ENCODE peak calls at places on chromosomes 5 and 9, in seven cellular contexts. H is CD4-positive, CD25-positive, alpha-beta regulatory T cell; D is psoas muscle; X is K562; V is IMR-90; R is bronchial epithelial cell; W is heart left ventricle. T is an unnamed sample.

GRCh38 chr5:131163315-131164119 is 1.5 kb downstream of the HINT1 start:
- DNase-seq in H (no peak), D (no peak), X (no peak), V (peak; percentile 45), R (peak; percentile 39), W (no peak), T (no peak)

GRCh38 chr9:120668399-120668798 is 45.9 kb downstream of the MEGF9 start:
- DNase-seq in H (no peak), D (no peak), X (no peak), V (no peak), R (no peak), W (no peak), T (peak; percentile 59)

GRCh38 chr5:19547640-19548039 is 440.4 kb downstream of the CDH18 start:
- DNase-seq in H (no peak), D (no peak), X (no peak), V (peak; percentile 1), R (peak; percentile 39), W (no peak), T (no peak)

GRCh38 chr9:129136446-129137049 is 25.3 kb downstream of the PTPA start:
- DNase-seq in H (no peak), D (no peak), X (no peak), V (no peak), R (no peak), W (no peak), T (no peak)

GRCh38 chr5:175517824-175518450 is 39.6 kb downstream of the SFXN1 start:
- DNase-seq in H (peak; percentile 25), D (no peak), X (peak; percentile 60), V (peak; percentile 95), R (peak; percentile 71), W (no peak), T (peak; percentile 31)

GRCh38 chr5:133370281-133370890 is 242.0 kb downstream of the FSTL4 start:
- DNase-seq in H (no peak), D (no peak), X (no peak), V (no peak), R (peak; percentile 86), W (peak; percentile 37), T (no peak)

GRCh38 chr9:130630506-130631330 is 33.7 kb upstream of the PRDM12 start:
- DNase-seq in H (no peak), D (no peak), X (no peak), V (no peak), R (no peak), W (peak; percentile 82), T (no peak)

GRCh38 chr5:162488077-162488476 is 420.5 kb downstream of the GABRG2 start:
- DNase-seq in H (no peak), D (no peak), X (no peak), V (no peak), R (peak; percentile 15), W (no peak), T (no peak)

GRCh38 chr9:89405832-89406231 is 87.5 kb downstream of the SECISBP2 start:
- DNase-seq in H (no peak), D (no peak), X (no peak), V (no peak), R (no peak), W (peak; percentile 75), T (peak; percentile 46)

GRCh38 chr9:38387751-38388150 is 4.8 kb upstream of the ALDH1B1 start:
- DNase-seq in H (no peak), D (no peak), X (no peak), V (no peak), R (no peak), W (no peak), T (no peak)

GRCh38 chr9:93288341-93288740 is 104.4 kb downstream of the WNK2 start:
- DNase-seq in H (no peak), D (no peak), X (no peak), V (no peak), R (no peak), W (peak; percentile 58), T (no peak)

GRCh38 chr5:134142806-134143205 is 28.3 kb downstream of the TCF7 start:
- DNase-seq in H (no peak), D (no peak), X (no peak), V (no peak), R (no peak), W (no peak), T (no peak)

GRCh38 chr9:94779693-94780290 is 53.3 kb downstream of the AOPEP start:
- DNase-seq in H (no peak), D (no peak), X (no peak), V (no peak), R (no peak), W (no peak), T (no peak)

GRCh38 chr5:134541736-134542376 is 16.4 kb downstream of the JADE2 start:
- DNase-seq in H (no peak), D (peak; percentile 49), X (peak; percentile 53), V (peak; percentile 64), R (no peak), W (peak; percentile 77), T (peak; percentile 66)

GRCh38 chr5:23776684-23777083 is 269.3 kb downstream of the PRDM9 start:
- DNase-seq in H (no peak), D (no peak), X (no peak), V (no peak), R (no peak), W (no peak), T (no peak)

DNA sequence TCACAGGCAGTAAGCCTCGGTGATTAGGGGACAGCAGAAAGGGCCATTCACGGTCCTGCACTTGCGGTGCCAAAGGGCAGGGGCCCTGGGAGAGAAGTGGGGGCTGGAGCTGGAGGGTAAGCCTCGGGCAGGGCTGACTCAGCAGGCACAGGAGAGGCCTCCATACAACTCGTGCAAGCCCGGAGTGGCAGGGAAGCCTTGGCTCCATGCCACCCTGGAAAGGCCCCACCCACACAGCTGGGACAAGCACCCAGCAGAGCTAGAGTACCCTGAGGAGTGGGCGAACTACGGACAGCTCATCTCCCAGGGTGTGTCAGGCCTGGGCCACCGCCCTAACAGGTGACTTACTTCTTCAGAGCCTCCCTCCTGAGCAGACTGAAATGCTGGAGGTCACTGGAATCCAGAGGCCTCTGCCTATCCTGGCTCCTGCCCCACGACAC is 5.6 kb upstream of the CAMK2A start:
- DNase-seq in H (no peak), D (peak; percentile 36), X (no peak), V (peak; percentile 81), R (peak; percentile 85), W (no peak), T (peak; percentile 69)
- H3K4me3 ChIP-seq in H (no peak overlapping the region), D (no peak overlapping the region), X (no peak overlapping the region), V (no peak overlapping the region), R (no peak overlapping the region), W (no peak overlapping the region), T (no peak overlapping the region)

DNA sequence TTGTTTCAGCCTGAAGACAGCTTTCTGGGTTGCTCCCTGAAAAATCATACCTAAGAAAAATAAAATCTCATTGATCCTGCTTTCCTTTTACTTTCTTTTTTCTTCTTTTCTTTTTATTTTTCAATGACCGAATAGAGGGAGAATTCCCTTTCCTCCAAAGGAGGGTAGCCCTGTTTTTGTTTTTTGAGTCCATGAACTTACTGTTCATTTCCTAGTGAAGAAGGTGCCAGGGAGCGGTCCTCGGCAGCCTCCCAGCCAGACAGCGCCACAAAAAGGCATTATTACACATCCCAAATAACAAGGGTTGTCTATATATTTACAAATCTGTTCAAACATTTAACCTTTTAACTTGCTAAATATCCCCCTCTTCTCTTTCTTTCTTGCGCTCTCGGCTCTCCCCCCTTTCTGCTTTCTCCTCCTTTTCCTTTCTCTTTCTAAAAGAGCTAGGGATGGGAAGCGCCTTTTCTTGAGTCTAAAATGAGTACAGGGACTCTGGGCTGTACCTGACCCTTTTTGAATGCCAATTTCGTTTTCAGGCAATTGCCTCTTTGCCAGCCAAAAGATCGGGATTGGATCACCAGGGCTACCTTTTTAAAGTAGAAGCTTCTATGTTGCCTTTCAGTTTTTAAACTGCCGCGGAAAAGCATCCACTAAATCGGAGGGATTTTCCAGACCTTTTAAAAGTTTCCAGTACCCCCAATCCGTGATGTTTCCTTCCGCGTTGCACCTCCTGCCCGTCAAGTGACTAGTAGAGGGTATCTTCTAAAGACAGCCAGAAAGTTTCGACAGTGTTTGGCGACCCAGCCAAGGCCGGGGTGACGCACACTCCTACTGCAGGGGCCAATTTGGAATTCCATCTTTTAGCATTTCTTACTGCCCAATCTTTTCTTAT is 125.6 kb downstream of the TMEM161B start:
- DNase-seq in H (no peak), D (peak; percentile 67), X (no peak), V (no peak), R (no peak), W (no peak), T (peak; percentile 54)
- H3K4me3 ChIP-seq in H (peak overlapping the region; percentile 54), D (peak overlapping the region; percentile 70), X (no peak overlapping the region), V (peak overlapping the region; percentile 29), R (no peak overlapping the region), W (peak overlapping the region; percentile 56), T (peak overlapping the region; percentile 30)

GRCh38 chr9:2158729-2159128 is 143.6 kb downstream of the SMARCA2 start:
- DNase-seq in H (no peak), D (no peak), X (no peak), V (no peak), R (no peak), W (no peak), T (no peak)
- H3K4me3 ChIP-seq in H (peak overlapping the region; percentile 96), D (peak overlapping the region; percentile 72), X (no peak overlapping the region), V (peak overlapping the region; percentile 41), R (peak overlapping the region; percentile 36), W (peak overlapping the region; percentile 64), T (peak overlapping the region; percentile 10)

DNA sequence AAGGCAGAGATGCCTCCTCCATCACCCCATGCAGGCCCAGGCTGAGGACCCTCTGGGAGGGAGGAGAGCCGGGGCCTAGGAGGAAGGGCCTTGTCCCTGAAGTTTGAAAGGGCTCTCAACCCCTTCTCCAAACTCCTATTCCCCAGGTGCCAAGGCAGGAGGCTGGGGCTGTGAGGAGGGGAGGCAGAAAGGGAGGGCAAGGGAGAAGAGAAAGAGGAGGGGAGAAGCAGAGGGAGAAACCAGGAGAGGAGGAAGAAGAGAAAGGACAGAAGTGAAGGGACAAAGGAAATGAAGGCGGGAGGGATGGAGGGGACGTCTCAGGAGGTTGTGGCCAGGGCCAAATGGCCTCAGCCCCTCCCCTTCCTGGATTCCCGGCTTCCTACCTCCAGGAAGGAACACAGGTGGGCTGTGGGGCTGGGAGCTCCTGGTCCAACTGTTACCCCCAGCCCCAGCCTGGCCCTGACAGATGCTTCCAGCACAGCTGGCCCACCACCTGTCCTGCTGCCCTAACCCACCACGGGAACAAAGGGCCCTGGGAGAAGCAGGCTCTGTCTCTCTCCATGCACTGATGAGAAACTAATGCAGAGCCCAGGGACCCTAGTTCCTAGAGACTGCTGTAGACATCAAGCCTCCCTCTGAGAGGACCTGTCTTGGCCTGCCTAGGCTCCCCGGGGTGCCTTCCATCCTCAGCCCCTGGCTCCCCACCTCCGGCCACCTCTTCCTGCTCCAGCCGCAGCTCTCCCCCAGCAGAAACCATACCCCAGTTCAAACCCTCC is 3.5 kb downstream of the DBN1 start:
- DNase-seq in H (no peak), D (no peak), X (no peak), V (no peak), R (no peak), W (no peak), T (no peak)
- H3K4me3 ChIP-seq in H (no peak overlapping the region), D (no peak overlapping the region), X (no peak overlapping the region), V (no peak overlapping the region), R (no peak overlapping the region), W (no peak overlapping the region), T (no peak overlapping the region)

DNA sequence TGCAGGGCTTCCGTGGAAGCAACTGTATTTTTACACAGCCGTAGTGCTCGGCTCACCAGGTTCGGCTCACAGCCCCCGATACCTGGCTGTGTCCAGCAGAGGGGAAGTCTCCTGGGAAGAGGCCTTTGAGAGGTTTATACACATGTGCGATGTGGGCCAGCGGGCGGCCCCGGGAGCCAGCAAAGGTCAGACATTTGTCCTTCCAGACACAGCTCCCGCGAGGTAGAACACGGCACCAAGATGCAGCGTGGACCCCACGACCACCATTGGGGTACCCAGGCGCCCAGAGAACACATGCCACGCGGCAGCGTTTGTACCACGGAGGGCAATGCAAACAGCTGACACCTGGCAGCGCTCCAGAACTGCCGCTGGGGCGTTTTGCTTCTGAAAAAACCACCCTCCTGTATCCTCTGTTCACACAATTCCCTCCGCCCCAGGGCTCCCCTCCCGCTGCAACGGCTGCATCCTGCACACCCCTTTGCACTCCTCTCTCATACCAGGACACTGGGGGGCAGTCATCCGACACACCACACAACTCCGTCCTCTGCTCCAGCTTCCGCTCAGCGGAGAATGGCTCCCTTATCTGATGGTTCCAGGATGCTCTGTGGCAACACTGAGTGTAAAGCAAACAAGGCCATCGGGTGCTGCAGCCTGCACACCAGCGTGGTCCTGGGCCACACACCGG is 235.3 kb downstream of the SYK start:
- DNase-seq in H (peak; percentile 17), D (peak; percentile 79), X (peak; percentile 63), V (peak; percentile 92), R (peak; percentile 67), W (peak; percentile 82), T (peak; percentile 91)
- H3K4me3 ChIP-seq in H (no peak overlapping the region), D (no peak overlapping the region), X (no peak overlapping the region), V (no peak overlapping the region), R (no peak overlapping the region), W (no peak overlapping the region), T (no peak overlapping the region)

T was measured in adrenal gland.